ENCODE peak calls at places on chromosomes 7 and 10, in four cellular contexts. U, F, M and Q are unnamed samples.

GRCh38 chr7:142711722-142712616 is 37.3 kb upstream of the PRSS1 start:
- DNase-seq in U (no peak), F (no peak), M (no peak), Q (peak; percentile 46)

GRCh38 chr10:76353124-76353851 is 921.9 kb downstream of the LRMDA start:
- DNase-seq in U (no peak), F (no peak), M (no peak), Q (no peak)

GRCh38 chr10:35503548-35503947 is 101.6 kb upstream of the GJD4 start:
- DNase-seq in U (no peak), F (no peak), M (no peak), Q (no peak)

GRCh38 chr7:77269360-77270075 is 69.9 kb upstream of the FGL2 start:
- DNase-seq in U (no peak), F (no peak), M (no peak), Q (no peak)

GRCh38 chr10:69807122-69807521 is 5.4 kb downstream of the COL13A1 start:
- DNase-seq in U (no peak), F (no peak), M (no peak), Q (no peak)

GRCh38 chr10:32795598-32796183 is 162.3 kb downstream of the ITGB1 start:
- DNase-seq in U (no peak), F (peak; percentile 0), M (no peak), Q (no peak)

GRCh38 chr10:72107325-72108003 is 19.1 kb upstream of the SPOCK2 start:
- DNase-seq in U (no peak), F (no peak), M (no peak), Q (no peak)

GRCh38 chr10:126902157-126902556 is 3.1 kb upstream of the DOCK1 start:
- DNase-seq in U (no peak), F (no peak), M (no peak), Q (no peak)

GRCh38 chr7:65477326-65477725 is 103.7 kb downstream of the ZNF92 start:
- DNase-seq in U (no peak), F (peak; percentile 2), M (no peak), Q (no peak)

GRCh38 chr10:95290801-95291633 is at the start of gene PDLIM1:
- DNase-seq in U (no peak), F (no peak), M (peak; percentile 72), Q (peak; percentile 92)

GRCh38 chr7:46927131-46927810 is 654.6 kb downstream of the TNS3 start:
- DNase-seq in U (no peak), F (no peak), M (no peak), Q (no peak)

GRCh38 chr7:2621948-2622640 is 9.7 kb upstream of the TTYH3 start:
- DNase-seq in U (no peak), F (no peak), M (no peak), Q (no peak)

GRCh38 chr7:148856035-148856881 is 27.8 kb downstream of the EZH2 start:
- DNase-seq in U (no peak), F (no peak), M (no peak), Q (peak; percentile 47)